ENCODE peak calls at places on chromosomes 1 and 21, in five cellular contexts. J is K562, O is WTC11, T is A549, Y is endothelial cell of umbilical vein. P is an unnamed sample.

GRCh38 chr1:216531308-216532239 is 108.3 kb upstream of the USH2A start:
- DNase-seq in J (no peak), O (no peak), T (no peak), Y (no peak), P (no peak)

GRCh38 chr1:245197911-245198379 is 43.2 kb downstream of the KIF26B start:
- DNase-seq in J (no peak), O (no peak), T (no peak), Y (peak), P (no peak)

GRCh38 chr1:243496173-243496553 is 240.3 kb downstream of the SDCCAG8 start:
- DNase-seq in J (no peak), O (peak), T (no peak), Y (no peak), P (no peak)

GRCh38 chr1:23554481-23555224 is 4.6 kb downstream of the ID3 start:
- DNase-seq in J (peak), O (peak), T (peak), Y (peak), P (no peak)

GRCh38 chr1:183914283-183914682 is 109.4 kb downstream of the RGL1 start:
- DNase-seq in J (no peak), O (no peak), T (no peak), Y (peak), P (no peak)

GRCh38 chr1:11692899-11693590 is 1.5 kb downstream of the DRAXIN start:
- DNase-seq in J (peak), O (no peak), T (no peak), Y (peak), P (no peak)

GRCh38 chr1:202056644-202057334 is 46.4 kb downstream of the ELF3 start:
- DNase-seq in J (no peak), O (peak), T (peak), Y (no peak), P (no peak)

GRCh38 chr1:74773540-74773939 is 40.6 kb downstream of the TYW3 start:
- DNase-seq in J (no peak), O (no peak), T (no peak), Y (no peak), P (no peak)

GRCh38 chr1:204633665-204634064 is 51.9 kb downstream of the LRRN2 start:
- DNase-seq in J (no peak), O (no peak), T (no peak), Y (no peak), P (no peak)

GRCh38 chr1:225891229-225891972 is 2.5 kb upstream of the LEFTY1 start:
- DNase-seq in J (no peak), O (no peak), T (peak), Y (no peak), P (no peak)

GRCh38 chr1:157409927-157410326 is 142.4 kb downstream of the FCRL5 start:
- DNase-seq in J (no peak), O (no peak), T (no peak), Y (no peak), P (no peak)

GRCh38 chr1:59421232-59421920 is 124.5 kb downstream of the FGGY start:
- DNase-seq in J (no peak), O (no peak), T (no peak), Y (no peak), P (no peak)

GRCh38 chr1:29471487-29472313 is 235.4 kb downstream of the PTPRU start:
- DNase-seq in J (no peak), O (no peak), T (no peak), Y (no peak), P (no peak)

GRCh38 chr1:25952851-25953401 is 44.9 kb downstream of the PAFAH2 start:
- DNase-seq in J (no peak), O (no peak), T (no peak), Y (no peak), P (no peak)

GRCh38 chr1:55049914-55050278 is 10.5 kb downstream of the PCSK9 start:
- DNase-seq in J (no peak), O (no peak), T (no peak), Y (peak), P (no peak)

GRCh38 chr1:119582801-119583200 is 65.3 kb downstream of the ZNF697 start:
- DNase-seq in J (peak), O (peak), T (peak), Y (peak), P (peak)

GRCh38 chr1:37676281-37677243 is 15.8 kb upstream of the CDCA8 start:
- DNase-seq in J (no peak), O (no peak), T (no peak), Y (no peak), P (no peak)

GRCh38 chr1:160550572-160551034 is 27.5 kb upstream of the SLAMF6 start:
- DNase-seq in J (peak), O (peak), T (no peak), Y (no peak), P (peak)

GRCh38 chr1:94679336-94680007 is 137.9 kb upstream of the F3 start:
- DNase-seq in J (no peak), O (no peak), T (no peak), Y (no peak), P (no peak)

GRCh38 chr1:46623733-46624695 is 7.4 kb upstream of the MOB3C start:
- DNase-seq in J (no peak), O (no peak), T (no peak), Y (no peak), P (no peak)

GRCh38 chr21:32698971-32699693 is 28.7 kb downstream of the SYNJ1 start:
- DNase-seq in J (no peak), O (no peak), T (no peak), Y (peak), P (no peak)

GRCh38 chr1:240917976-240918375 is 306.0 kb upstream of the GREM2 start:
- DNase-seq in J (no peak), O (no peak), T (no peak), Y (no peak), P (no peak)

GRCh38 chr1:232594768-232595698 is 34.9 kb downstream of the SIPA1L2 start:
- DNase-seq in J (no peak), O (no peak), T (no peak), Y (no peak), P (no peak)

GRCh38 chr1:67780637-67781036 is 52.6 kb downstream of the GNG12 start:
- DNase-seq in J (no peak), O (no peak), T (no peak), Y (no peak), P (no peak)

GRCh38 chr1:40162791-40163441 is 1.7 kb downstream of the RLF start:
- DNase-seq in J (peak), O (no peak), T (no peak), Y (peak), P (no peak)

GRCh38 chr1:177413982-177414654 is 243.4 kb downstream of the BRINP2 start:
- DNase-seq in J (no peak), O (no peak), T (no peak), Y (no peak), P (no peak)

GRCh38 chr21:21813295-21813694 is 815.1 kb downstream of the NCAM2 start:
- DNase-seq in J (no peak), O (no peak), T (no peak), Y (no peak), P (no peak)

GRCh38 chr21:35801388-35801787 is 258.9 kb downstream of the SETD4 start:
- DNase-seq in J (no peak), O (no peak), T (no peak), Y (no peak), P (no peak)

GRCh38 chr21:42746593-42747266 is 93.3 kb downstream of the PDE9A start:
- DNase-seq in J (no peak), O (no peak), T (no peak), Y (no peak), P (no peak)

GRCh38 chr1:76103034-76103433 is 28.5 kb downstream of the ST6GALNAC3 start:
- DNase-seq in J (no peak), O (no peak), T (no peak), Y (no peak), P (no peak)

GRCh38 chr21:45276620-45277019 is 11.1 kb downstream of the POFUT2 start:
- DNase-seq in J (no peak), O (peak), T (no peak), Y (no peak), P (no peak)

GRCh38 chr1:43997979-43998378 is 6.6 kb downstream of the CCDC24 start:
- DNase-seq in J (no peak), O (no peak), T (no peak), Y (no peak), P (no peak)

GRCh38 chr1:44002165-44002564 is 10.8 kb downstream of the CCDC24 start:
- DNase-seq in J (no peak), O (no peak), T (no peak), Y (no peak), P (no peak)

GRCh38 chr1:43999455-43999854 is 8.1 kb downstream of the CCDC24 start:
- DNase-seq in J (no peak), O (no peak), T (no peak), Y (no peak), P (no peak)

GRCh38 chr1:44000266-44000665 is 8.9 kb downstream of the CCDC24 start:
- DNase-seq in J (no peak), O (no peak), T (no peak), Y (no peak), P (no peak)

GRCh38 chr1:44002606-44003157 is 11.3 kb downstream of the CCDC24 start:
- DNase-seq in J (no peak), O (peak), T (no peak), Y (no peak), P (no peak)
- TF ChIP-seq JUN in J (no peak), O (no peak), T (no peak), Y (no peak), P (no peak)

DNA sequence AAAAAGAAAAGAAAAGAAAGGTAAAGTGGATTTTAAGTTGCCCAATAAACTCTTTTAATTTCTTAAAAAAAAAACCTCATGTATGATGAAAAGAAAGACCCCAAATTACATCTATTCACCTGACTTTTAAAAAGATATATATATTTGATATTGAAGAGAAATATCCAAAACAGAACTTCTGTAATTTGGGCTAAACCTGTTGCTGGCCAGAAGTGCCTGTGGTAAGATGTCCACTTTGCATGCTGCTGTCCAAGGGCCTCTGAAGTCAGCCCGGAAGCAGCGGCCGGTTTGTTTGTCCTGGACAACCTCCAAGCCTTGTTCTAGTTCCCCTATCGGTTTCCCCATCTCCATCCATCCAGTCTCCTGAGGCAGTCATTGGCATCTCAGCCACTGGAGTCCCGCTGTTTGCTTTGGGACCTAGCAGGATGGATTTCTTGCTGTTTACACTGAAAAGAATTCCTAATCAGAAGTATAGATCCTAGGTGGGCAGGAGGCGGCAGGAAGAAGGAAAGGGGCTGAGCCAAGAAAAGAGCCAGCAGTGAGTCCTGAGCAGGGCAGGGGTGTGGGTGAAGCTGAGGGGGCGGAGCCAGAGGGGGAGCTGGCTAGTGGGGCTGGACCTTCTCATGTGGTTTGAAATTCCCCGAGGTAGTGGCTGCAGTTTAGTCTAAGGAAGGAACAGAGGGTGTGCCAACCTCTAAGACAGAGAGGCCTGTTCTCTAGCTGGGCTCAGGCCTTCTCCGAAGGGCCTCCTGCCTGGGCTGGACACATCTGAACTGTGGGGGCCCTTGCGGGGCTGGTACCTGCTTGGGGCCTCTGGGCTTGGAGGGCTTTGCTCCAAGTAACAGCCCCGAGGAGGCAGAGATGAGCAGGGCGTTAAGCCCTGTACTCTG is 3.3 kb downstream of the NCMAP start:
- DNase-seq in J (no peak), O (peak), T (peak), Y (peak), P (peak)
- TF ChIP-seq JUN in J (no peak), O (no peak), T (peak), Y (no peak), P (no peak)

GRCh38 chr21:39141502-39141901 is 41.7 kb downstream of the PSMG1 start:
- DNase-seq in J (no peak), O (no peak), T (no peak), Y (no peak), P (no peak)
- TF ChIP-seq JUN in J (no peak), O (no peak), T (no peak), Y (no peak), P (no peak)

GRCh38 chr1:210850556-210850955 is 283.4 kb downstream of the KCNH1 start:
- DNase-seq in J (no peak), O (no peak), T (no peak), Y (no peak), P (no peak)

GRCh38 chr1:210857724-210858123 is 276.2 kb downstream of the KCNH1 start:
- DNase-seq in J (no peak), O (no peak), T (no peak), Y (no peak), P (no peak)

GRCh38 chr1:210853276-210853675 is 280.7 kb downstream of the KCNH1 start:
- DNase-seq in J (no peak), O (no peak), T (no peak), Y (no peak), P (no peak)

GRCh38 chr1:210855440-210855839 is 278.5 kb downstream of the KCNH1 start:
- DNase-seq in J (no peak), O (peak), T (no peak), Y (no peak), P (no peak)
- TF ChIP-seq JUN in J (no peak), O (no peak), T (no peak), Y (no peak), P (no peak)

DNA sequence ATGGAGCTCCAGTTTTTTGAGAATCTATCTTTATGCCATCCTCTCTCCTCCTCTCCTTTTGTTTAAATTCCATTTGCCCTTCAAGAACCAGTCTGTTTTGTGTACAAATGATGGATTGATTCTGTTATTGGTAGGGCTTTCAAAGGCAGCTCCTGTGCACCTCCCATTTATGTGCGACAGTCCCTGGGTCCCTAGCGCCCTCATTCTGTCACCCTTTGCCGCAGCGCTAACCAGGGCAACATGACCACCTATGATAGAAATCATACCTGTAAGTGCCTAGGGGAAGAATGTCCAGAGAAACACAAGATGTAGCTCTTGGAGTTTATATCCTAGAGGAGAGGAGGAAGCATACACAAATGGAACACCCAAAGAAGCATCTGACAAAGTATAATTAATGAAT is 138.8 kb downstream of the TNR start:
- DNase-seq in J (no peak), O (no peak), T (no peak), Y (no peak), P (no peak)
- TF ChIP-seq JUN in J (no peak), O (no peak), T (no peak), Y (no peak), P (no peak)

DNA sequence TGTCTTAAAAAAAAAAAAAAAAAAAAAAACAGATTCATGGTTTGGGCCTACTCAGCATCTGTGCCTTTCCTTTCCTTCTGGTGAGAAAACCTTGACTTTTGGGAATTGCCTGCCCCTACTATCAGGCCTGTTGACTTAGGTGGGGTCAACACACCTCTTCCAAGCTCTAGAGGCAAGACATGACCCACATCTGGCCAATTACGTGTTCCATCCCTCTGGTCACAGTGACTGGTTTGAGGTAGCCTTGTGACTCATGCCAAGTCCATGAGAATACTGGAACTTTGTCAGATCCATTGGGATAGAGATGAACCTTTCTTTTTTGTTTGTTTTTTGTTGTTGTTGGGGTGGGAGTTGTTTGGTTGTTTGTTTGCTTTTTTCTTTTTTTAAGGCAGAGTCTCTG is 37.3 kb upstream of the KHDRBS1 start:
- DNase-seq in J (no peak), O (no peak), T (no peak), Y (no peak), P (no peak)
- TF ChIP-seq JUN in J (no peak), O (no peak), T (no peak), Y (no peak), P (no peak)